ENCODE peak calls at places on chromosomes 11 and 22, in eight cellular contexts. One of them, this sample, is unnamed.

GRCh38 chr22:28048529-28048928 is 129.5 kb upstream of the PITPNB start:
- DNase-seq in kidney epithelial cell: no peak
- DNase-seq in mucosa of descending colon: no peak
- DNase-seq in MCF 10A: no peak
- DNase-seq in dorsolateral prefrontal cortex: no peak
- DNase-seq in body of pancreas: no peak
- DNase-seq in GM12865: no peak
- DNase-seq in nephron progenitor cell: no peak
- DNase-seq in this sample: no peak

GRCh38 chr22:49724030-49724892 is 103.4 kb downstream of the BRD1 start:
- DNase-seq in GM12865: no peak
- DNase-seq in mucosa of descending colon: no peak
- DNase-seq in kidney epithelial cell: no peak
- DNase-seq in body of pancreas: no peak
- DNase-seq in nephron progenitor cell: no peak
- DNase-seq in dorsolateral prefrontal cortex: no peak
- DNase-seq in MCF 10A: no peak
- DNase-seq in this sample: peak; percentile 70

GRCh38 chr22:36795633-36796032 is 19.7 kb upstream of the IFT27 start:
- DNase-seq in MCF 10A: no peak
- DNase-seq in kidney epithelial cell: no peak
- DNase-seq in mucosa of descending colon: no peak
- DNase-seq in body of pancreas: no peak
- DNase-seq in dorsolateral prefrontal cortex: no peak
- DNase-seq in nephron progenitor cell: no peak
- DNase-seq in GM12865: no peak
- DNase-seq in this sample: no peak

GRCh38 chr11:27398413-27398780 is 35.4 kb upstream of the CCDC34 start:
- DNase-seq in kidney epithelial cell: no peak
- DNase-seq in MCF 10A: no peak
- DNase-seq in mucosa of descending colon: no peak
- DNase-seq in nephron progenitor cell: no peak
- DNase-seq in dorsolateral prefrontal cortex: no peak
- DNase-seq in GM12865: no peak
- DNase-seq in body of pancreas: no peak
- DNase-seq in this sample: no peak

GRCh38 chr22:36773935-36774334 is 2.0 kb downstream of the IFT27 start:
- DNase-seq in body of pancreas: peak; percentile 33
- DNase-seq in mucosa of descending colon: no peak
- DNase-seq in GM12865: no peak
- DNase-seq in dorsolateral prefrontal cortex: no peak
- DNase-seq in nephron progenitor cell: no peak
- DNase-seq in MCF 10A: peak; percentile 61
- DNase-seq in kidney epithelial cell: no peak
- DNase-seq in this sample: no peak

GRCh38 chr11:11845066-11845465 is 3.3 kb downstream of the USP47 start:
- DNase-seq in dorsolateral prefrontal cortex: no peak
- DNase-seq in kidney epithelial cell: no peak
- DNase-seq in MCF 10A: no peak
- DNase-seq in nephron progenitor cell: no peak
- DNase-seq in mucosa of descending colon: no peak
- DNase-seq in body of pancreas: peak; percentile 59
- DNase-seq in GM12865: peak; percentile 14
- DNase-seq in this sample: no peak

GRCh38 chr11:10623797-10624761 is 55.6 kb upstream of the LYVE1 start:
- DNase-seq in kidney epithelial cell: no peak
- DNase-seq in GM12865: peak; percentile 34
- DNase-seq in dorsolateral prefrontal cortex: no peak
- DNase-seq in nephron progenitor cell: no peak
- DNase-seq in mucosa of descending colon: no peak
- DNase-seq in body of pancreas: peak; percentile 23
- DNase-seq in MCF 10A: peak; percentile 29
- DNase-seq in this sample: no peak

GRCh38 chr11:101126551-101127347 is 2.9 kb downstream of the PGR start:
- DNase-seq in mucosa of descending colon: no peak
- DNase-seq in nephron progenitor cell: peak; percentile 38
- DNase-seq in MCF 10A: no peak
- DNase-seq in GM12865: no peak
- DNase-seq in dorsolateral prefrontal cortex: no peak
- DNase-seq in kidney epithelial cell: peak; percentile 1
- DNase-seq in body of pancreas: peak; percentile 15
- DNase-seq in this sample: no peak

GRCh38 chr11:78657441-78657840 is 82.8 kb upstream of the NARS2 start:
- DNase-seq in dorsolateral prefrontal cortex: no peak
- DNase-seq in nephron progenitor cell: no peak
- DNase-seq in mucosa of descending colon: no peak
- DNase-seq in body of pancreas: no peak
- DNase-seq in kidney epithelial cell: no peak
- DNase-seq in GM12865: no peak
- DNase-seq in MCF 10A: no peak
- DNase-seq in this sample: peak; percentile 22

GRCh38 chr22:31394326-31394725 is 5.1 kb upstream of the DRG1 start:
- DNase-seq in GM12865: no peak
- DNase-seq in dorsolateral prefrontal cortex: no peak
- DNase-seq in kidney epithelial cell: no peak
- DNase-seq in nephron progenitor cell: no peak
- DNase-seq in MCF 10A: no peak
- DNase-seq in body of pancreas: no peak
- DNase-seq in mucosa of descending colon: no peak
- DNase-seq in this sample: no peak

DNA sequence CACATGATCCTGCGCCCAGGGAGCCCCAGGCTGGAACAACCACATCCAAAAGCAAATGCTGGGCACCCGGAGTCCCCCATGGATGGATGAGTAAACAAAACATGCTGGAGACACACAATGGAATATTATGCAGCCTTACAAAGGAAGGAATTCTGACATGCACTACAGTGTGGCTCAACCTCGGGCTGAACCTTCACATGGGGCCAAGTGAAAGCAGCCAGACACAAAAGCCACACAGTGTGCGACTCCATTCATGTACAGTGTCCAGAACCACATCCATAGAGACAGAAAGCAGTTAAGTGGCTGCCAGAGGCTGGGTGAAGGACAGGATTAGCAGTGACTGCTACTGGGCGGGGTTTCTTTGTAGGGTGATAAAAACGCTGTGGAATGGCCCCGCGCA is 10.1 kb downstream of the POLR3H start:
- DNase-seq in nephron progenitor cell: no peak
- DNase-seq in kidney epithelial cell: no peak
- DNase-seq in GM12865: no peak
- DNase-seq in dorsolateral prefrontal cortex: no peak
- DNase-seq in body of pancreas: no peak
- DNase-seq in mucosa of descending colon: no peak
- DNase-seq in MCF 10A: no peak
- DNase-seq in this sample: no peak
- TF ChIP-seq CTCF in nephron progenitor cell: no peak
- TF ChIP-seq CTCF in kidney epithelial cell: no peak
- TF ChIP-seq CTCF in GM12865: no peak
- TF ChIP-seq CTCF in dorsolateral prefrontal cortex: no peak
- TF ChIP-seq CTCF in body of pancreas: no peak
- TF ChIP-seq CTCF in mucosa of descending colon: no peak
- TF ChIP-seq CTCF in MCF 10A: no peak
- TF ChIP-seq CTCF in this sample: no peak

GRCh38 chr11:125148743-125149142 is 15.8 kb upstream of the PKNOX2 start:
- DNase-seq in dorsolateral prefrontal cortex: no peak
- DNase-seq in MCF 10A: no peak
- DNase-seq in mucosa of descending colon: no peak
- DNase-seq in nephron progenitor cell: no peak
- DNase-seq in kidney epithelial cell: no peak
- DNase-seq in GM12865: no peak
- DNase-seq in body of pancreas: no peak
- DNase-seq in this sample: no peak
- TF ChIP-seq CTCF in dorsolateral prefrontal cortex: no peak
- TF ChIP-seq CTCF in MCF 10A: no peak
- TF ChIP-seq CTCF in mucosa of descending colon: no peak
- TF ChIP-seq CTCF in nephron progenitor cell: no peak
- TF ChIP-seq CTCF in kidney epithelial cell: no peak
- TF ChIP-seq CTCF in GM12865: no peak
- TF ChIP-seq CTCF in body of pancreas: no peak
- TF ChIP-seq CTCF in this sample: no peak

DNA sequence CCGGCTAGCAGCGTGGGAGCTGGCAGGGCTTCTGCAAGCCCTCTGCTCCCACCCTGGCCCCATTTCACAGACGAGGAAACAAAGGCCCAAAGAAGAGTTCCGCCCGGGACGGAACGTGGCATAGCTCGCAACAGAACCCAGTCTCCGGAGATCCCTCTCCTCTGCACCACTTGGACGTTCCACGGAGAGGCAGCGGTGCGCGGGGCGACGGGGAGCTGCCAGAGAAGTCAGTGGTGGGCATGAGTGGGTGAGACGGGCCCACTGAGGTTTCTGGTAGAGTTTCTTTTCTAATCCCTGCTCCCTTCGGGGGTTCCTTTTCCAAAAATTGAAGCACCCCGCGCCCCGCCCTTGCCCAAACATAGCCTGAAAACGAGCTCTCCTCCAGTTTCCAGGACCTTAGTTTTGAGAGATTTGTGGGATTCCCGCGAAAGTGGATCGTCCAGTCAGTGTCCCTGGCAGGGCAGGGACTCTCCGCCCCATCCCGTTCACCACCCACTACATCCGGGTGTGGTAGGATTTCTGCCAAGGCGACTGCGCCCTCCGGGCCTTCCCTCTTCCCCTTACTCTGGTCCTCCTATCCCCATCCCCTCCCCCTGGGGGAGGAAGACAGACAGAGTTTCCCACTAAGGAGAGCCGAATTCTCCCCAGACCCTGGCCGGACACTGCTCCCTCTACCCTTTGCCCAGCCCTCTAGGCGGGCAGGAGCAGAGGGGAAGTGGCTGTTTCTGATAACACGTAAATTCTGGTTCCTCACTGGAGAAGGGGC is 764 bp upstream of the NECTIN1 start:
- DNase-seq in dorsolateral prefrontal cortex: no peak
- DNase-seq in GM12865: no peak
- DNase-seq in body of pancreas: peak; percentile 71
- DNase-seq in nephron progenitor cell: no peak
- DNase-seq in MCF 10A: peak; percentile 60
- DNase-seq in mucosa of descending colon: peak; percentile 84
- DNase-seq in kidney epithelial cell: no peak
- DNase-seq in this sample: no peak
- TF ChIP-seq CTCF in dorsolateral prefrontal cortex: peak; percentile 58
- TF ChIP-seq CTCF in GM12865: no peak
- TF ChIP-seq CTCF in body of pancreas: no peak
- TF ChIP-seq CTCF in nephron progenitor cell: no peak
- TF ChIP-seq CTCF in MCF 10A: no peak
- TF ChIP-seq CTCF in mucosa of descending colon: no peak
- TF ChIP-seq CTCF in kidney epithelial cell: no peak
- TF ChIP-seq CTCF in this sample: peak; percentile 55

DNA sequence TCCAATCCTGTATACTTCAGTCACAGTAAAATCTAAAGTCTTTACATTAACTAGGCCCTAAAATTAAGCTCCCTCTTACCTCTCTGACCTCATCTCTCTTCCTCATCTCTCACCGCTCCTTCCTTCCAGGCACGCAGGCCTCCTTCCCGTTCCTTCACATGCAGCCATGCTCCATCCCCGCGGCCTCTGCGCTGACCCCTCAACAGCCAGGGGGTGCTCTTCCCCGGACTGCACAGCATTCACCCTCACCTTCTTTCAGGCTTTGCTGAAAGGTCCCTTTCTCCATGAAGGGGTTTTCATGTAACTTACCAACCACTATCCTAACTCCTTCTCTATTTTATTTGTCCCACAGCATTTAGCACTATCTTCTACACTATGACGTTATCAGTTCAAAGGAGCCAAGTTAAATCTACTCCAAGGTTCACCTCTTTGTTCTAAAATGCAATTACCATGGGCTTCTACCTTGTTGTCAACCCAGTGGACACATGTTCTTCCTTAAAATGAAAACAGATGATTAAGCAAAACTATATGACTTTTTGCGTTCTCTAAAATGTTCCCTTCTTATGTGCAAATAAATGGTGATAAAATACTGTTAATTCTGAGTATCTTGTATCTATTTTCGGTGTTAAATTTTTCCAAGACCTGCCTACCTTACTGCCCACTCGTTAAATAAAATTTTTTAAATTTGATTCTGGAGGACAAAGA is 57.8 kb upstream of the APOA1 start:
- DNase-seq in mucosa of descending colon: no peak
- DNase-seq in MCF 10A: no peak
- DNase-seq in dorsolateral prefrontal cortex: no peak
- DNase-seq in body of pancreas: peak; percentile 15
- DNase-seq in nephron progenitor cell: peak; percentile 38
- DNase-seq in GM12865: peak; percentile 7
- DNase-seq in kidney epithelial cell: no peak
- DNase-seq in this sample: no peak
- TF ChIP-seq CTCF in mucosa of descending colon: no peak
- TF ChIP-seq CTCF in MCF 10A: peak; percentile 11
- TF ChIP-seq CTCF in dorsolateral prefrontal cortex: peak; percentile 66
- TF ChIP-seq CTCF in body of pancreas: no peak
- TF ChIP-seq CTCF in nephron progenitor cell: peak; percentile 40
- TF ChIP-seq CTCF in GM12865: peak; percentile 11
- TF ChIP-seq CTCF in kidney epithelial cell: peak; percentile 38
- TF ChIP-seq CTCF in this sample: peak; percentile 62